ENCODE peak calls at places on chromosomes 4 and X, in seven cellular contexts. One of them, this sample, is unnamed.

GRCh38 chr4:187417761-187418160 is 577.8 kb upstream of the ZFP42 start:
- DNase-seq in RPMI8226: no peak
- DNase-seq in NCI-H2171: no peak
- DNase-seq in neural crest cell: no peak
- DNase-seq in NCI-H1092: no peak
- DNase-seq in lower leg skin: no peak
- DNase-seq in aorta: no peak
- DNase-seq in this sample: no peak

GRCh38 chrX:65607070-65607742 is 60.2 kb upstream of the MSN start:
- DNase-seq in NCI-H2171: no peak
- DNase-seq in aorta: no peak
- DNase-seq in RPMI8226: no peak
- DNase-seq in NCI-H1092: no peak
- DNase-seq in lower leg skin: peak; percentile 17
- DNase-seq in neural crest cell: no peak
- DNase-seq in this sample: no peak

GRCh38 chr4:7335363-7336066 is 99.2 kb downstream of the PSAPL1 start:
- DNase-seq in NCI-H1092: no peak
- DNase-seq in RPMI8226: peak; percentile 72
- DNase-seq in neural crest cell: peak; percentile 79
- DNase-seq in lower leg skin: no peak
- DNase-seq in aorta: peak; percentile 82
- DNase-seq in NCI-H2171: no peak
- DNase-seq in this sample: peak; percentile 6

GRCh38 chr4:110596431-110596830 is 26.4 kb downstream of the PITX2 start:
- DNase-seq in aorta: no peak
- DNase-seq in NCI-H2171: no peak
- DNase-seq in neural crest cell: no peak
- DNase-seq in NCI-H1092: no peak
- DNase-seq in lower leg skin: no peak
- DNase-seq in RPMI8226: no peak
- DNase-seq in this sample: no peak

GRCh38 chrX:20498851-20499635 is 232.3 kb upstream of the RPS6KA3 start:
- DNase-seq in lower leg skin: no peak
- DNase-seq in NCI-H2171: no peak
- DNase-seq in aorta: no peak
- DNase-seq in RPMI8226: no peak
- DNase-seq in NCI-H1092: no peak
- DNase-seq in neural crest cell: no peak
- DNase-seq in this sample: no peak

GRCh38 chr4:81698536-81698935 is 226.8 kb upstream of the RASGEF1B start:
- DNase-seq in NCI-H2171: no peak
- DNase-seq in neural crest cell: no peak
- DNase-seq in lower leg skin: no peak
- DNase-seq in aorta: no peak
- DNase-seq in RPMI8226: no peak
- DNase-seq in NCI-H1092: no peak
- DNase-seq in this sample: no peak

GRCh38 chr4:27278615-27279014 is 418.0 kb downstream of the STIM2 start:
- DNase-seq in RPMI8226: peak; percentile 28
- DNase-seq in lower leg skin: no peak
- DNase-seq in NCI-H1092: no peak
- DNase-seq in neural crest cell: peak; percentile 62
- DNase-seq in aorta: no peak
- DNase-seq in NCI-H2171: no peak
- DNase-seq in this sample: no peak

GRCh38 chr4:38009949-38010348 is 49.8 kb downstream of the PTTG2 start:
- DNase-seq in NCI-H1092: no peak
- DNase-seq in aorta: no peak
- DNase-seq in neural crest cell: no peak
- DNase-seq in RPMI8226: no peak
- DNase-seq in NCI-H2171: no peak
- DNase-seq in lower leg skin: no peak
- DNase-seq in this sample: no peak

GRCh38 chr4:105835177-105835576 is 60.1 kb upstream of the NPNT start:
- DNase-seq in NCI-H2171: no peak
- DNase-seq in NCI-H1092: no peak
- DNase-seq in neural crest cell: no peak
- DNase-seq in lower leg skin: no peak
- DNase-seq in aorta: no peak
- DNase-seq in RPMI8226: no peak
- DNase-seq in this sample: no peak

GRCh38 chrX:65596270-65596669 is 61.7 kb upstream of the LAS1L start:
- DNase-seq in NCI-H2171: no peak
- DNase-seq in lower leg skin: peak; percentile 80
- DNase-seq in NCI-H1092: no peak
- DNase-seq in RPMI8226: no peak
- DNase-seq in aorta: no peak
- DNase-seq in neural crest cell: no peak
- DNase-seq in this sample: peak; percentile 50

This sample was measured in activated CD4-positive, alpha-beta T cell treated with anti-CD3 and anti-CD28 coated beads, Interleukin-2, amount 50 U/mL, for 24 hours.